ENCODE peak calls at places on chromosomes 11 and 22, in five cellular contexts. One of them, this sample, is unnamed.

GRCh38 chr11:17921620-17922473 is 91.0 kb downstream of the SERGEF start:
- DNase-seq in HepG2: no peak
- DNase-seq in K562: peak; percentile 8
- DNase-seq in HCT116: no peak
- DNase-seq in GM12878: no peak
- DNase-seq in this sample: no peak

GRCh38 chr11:38524945-38525344 is 1926.9 kb upstream of the RAG2 start:
- DNase-seq in K562: no peak
- DNase-seq in HCT116: no peak
- DNase-seq in HepG2: no peak
- DNase-seq in GM12878: no peak
- DNase-seq in this sample: no peak

GRCh38 chr11:124669193-124669592 is 4.3 kb downstream of the SIAE start:
- DNase-seq in HepG2: peak; percentile 33
- DNase-seq in HCT116: peak; percentile 28
- DNase-seq in GM12878: no peak
- DNase-seq in K562: peak; percentile 70
- DNase-seq in this sample: no peak

GRCh38 chr11:76293189-76293631 is 86.9 kb upstream of the WNT11 start:
- DNase-seq in GM12878: peak; percentile 71
- DNase-seq in HepG2: no peak
- DNase-seq in K562: no peak
- DNase-seq in HCT116: no peak
- DNase-seq in this sample: no peak

GRCh38 chr11:66324626-66325025 is 7.8 kb upstream of the CD248 start:
- DNase-seq in GM12878: no peak
- DNase-seq in HCT116: no peak
- DNase-seq in K562: no peak
- DNase-seq in HepG2: no peak
- DNase-seq in this sample: no peak

GRCh38 chr11:124612045-124612444 is 817 bp downstream of the PANX3 start:
- DNase-seq in HepG2: no peak
- DNase-seq in GM12878: no peak
- DNase-seq in HCT116: no peak
- DNase-seq in K562: no peak
- DNase-seq in this sample: no peak

GRCh38 chr11:29333993-29334780 is 682.6 kb downstream of the KCNA4 start:
- DNase-seq in K562: no peak
- DNase-seq in HepG2: peak; percentile 32
- DNase-seq in HCT116: peak; percentile 29
- DNase-seq in GM12878: peak; percentile 31
- DNase-seq in this sample: no peak

GRCh38 chr22:40597541-40598453 is 38.7 kb downstream of the MRTFA start:
- DNase-seq in K562: no peak
- DNase-seq in HCT116: no peak
- DNase-seq in GM12878: no peak
- DNase-seq in HepG2: no peak
- DNase-seq in this sample: no peak

GRCh38 chr22:45239378-45240136 is 1.1 kb downstream of the KIAA0930 start:
- DNase-seq in K562: no peak
- DNase-seq in HepG2: no peak
- DNase-seq in GM12878: no peak
- DNase-seq in HCT116: no peak
- DNase-seq in this sample: no peak

GRCh38 chr11:122137081-122137793 is 21.2 kb upstream of the BLID start:
- DNase-seq in HCT116: peak; percentile 79
- DNase-seq in K562: no peak
- DNase-seq in GM12878: no peak
- DNase-seq in HepG2: no peak
- DNase-seq in this sample: no peak

GRCh38 chr11:68505596-68505995 is 45.0 kb downstream of the PPP6R3 start:
- DNase-seq in GM12878: no peak
- DNase-seq in HepG2: no peak
- DNase-seq in HCT116: no peak
- DNase-seq in K562: no peak
- DNase-seq in this sample: no peak

GRCh38 chr11:76672431-76673163 is 2.0 kb upstream of the LRRC32 start:
- DNase-seq in HepG2: no peak
- DNase-seq in GM12878: peak; percentile 84
- DNase-seq in K562: no peak
- DNase-seq in HCT116: no peak
- DNase-seq in this sample: no peak

GRCh38 chr11:134216816-134217215 is 7.0 kb downstream of the NCAPD3 start:
- DNase-seq in GM12878: no peak
- DNase-seq in HCT116: no peak
- DNase-seq in K562: no peak
- DNase-seq in HepG2: no peak
- DNase-seq in this sample: no peak

GRCh38 chr22:47997052-47997568 is 1234.7 kb downstream of the TBC1D22A start:
- DNase-seq in K562: no peak
- DNase-seq in HepG2: no peak
- DNase-seq in HCT116: no peak
- DNase-seq in GM12878: no peak
- DNase-seq in this sample: no peak

GRCh38 chr11:47161134-47161854 is 15.4 kb downstream of the ARFGAP2 start:
- DNase-seq in K562: peak; percentile 87
- DNase-seq in HepG2: peak; percentile 63
- DNase-seq in HCT116: no peak
- DNase-seq in GM12878: no peak
- DNase-seq in this sample: no peak

GRCh38 chr11:107898270-107898669 is 30.0 kb upstream of the RAB39A start:
- DNase-seq in HepG2: peak; percentile 20
- DNase-seq in HCT116: peak; percentile 36
- DNase-seq in K562: peak; percentile 32
- DNase-seq in GM12878: peak; percentile 24
- DNase-seq in this sample: no peak

GRCh38 chr11:115558635-115559034 is 54.4 kb upstream of the CADM1 start:
- DNase-seq in HepG2: no peak
- DNase-seq in GM12878: no peak
- DNase-seq in HCT116: no peak
- DNase-seq in K562: no peak
- DNase-seq in this sample: no peak

GRCh38 chr11:74493816-74494630 is 499 bp upstream of the LIPT2 start:
- DNase-seq in HepG2: no peak
- DNase-seq in K562: no peak
- DNase-seq in HCT116: peak; percentile 22
- DNase-seq in GM12878: peak; percentile 2
- DNase-seq in this sample: no peak

GRCh38 chr11:13277719-13278619 is at the start of gene BMAL1:
- DNase-seq in K562: no peak
- DNase-seq in HepG2: no peak
- DNase-seq in GM12878: no peak
- DNase-seq in HCT116: no peak
- DNase-seq in this sample: peak; percentile 75

GRCh38 chr22:47219789-47220188 is 457.3 kb downstream of the TBC1D22A start:
- DNase-seq in K562: no peak
- DNase-seq in GM12878: no peak
- DNase-seq in HepG2: no peak
- DNase-seq in HCT116: no peak
- DNase-seq in this sample: peak; percentile 1

GRCh38 chr11:9574556-9574805 is 1.0 kb downstream of the WEE1 start:
- DNase-seq in HCT116: no peak
- DNase-seq in K562: no peak
- DNase-seq in GM12878: no peak
- DNase-seq in HepG2: no peak
- DNase-seq in this sample: no peak

GRCh38 chr11:119684361-119685072 is 44.5 kb downstream of the NECTIN1 start:
- DNase-seq in K562: peak; percentile 28
- DNase-seq in GM12878: no peak
- DNase-seq in HepG2: peak; percentile 46
- DNase-seq in HCT116: no peak
- DNase-seq in this sample: no peak

GRCh38 chr11:83249972-83250593 is 36.1 kb downstream of the CCDC90B start:
- DNase-seq in HCT116: peak; percentile 21
- DNase-seq in K562: peak; percentile 52
- DNase-seq in HepG2: peak; percentile 24
- DNase-seq in GM12878: no peak
- DNase-seq in this sample: no peak

GRCh38 chr22:38706101-38706884 is 549 bp downstream of the GTPBP1 start:
- DNase-seq in K562: no peak
- DNase-seq in GM12878: no peak
- DNase-seq in HCT116: no peak
- DNase-seq in HepG2: no peak
- DNase-seq in this sample: peak; percentile 57

GRCh38 chr11:79902493-79902892 is 461.7 kb upstream of the TENM4 start:
- DNase-seq in HCT116: no peak
- DNase-seq in K562: no peak
- DNase-seq in GM12878: no peak
- DNase-seq in HepG2: no peak
- DNase-seq in this sample: no peak

GRCh38 chr22:36577019-36577418 is 48.1 kb upstream of the EIF3D start:
- DNase-seq in GM12878: no peak
- DNase-seq in HCT116: peak; percentile 7
- DNase-seq in K562: no peak
- DNase-seq in HepG2: peak; percentile 3
- DNase-seq in this sample: no peak

GRCh38 chr22:17152340-17152739 is 6.7 kb downstream of the HDHD5 start:
- DNase-seq in HCT116: no peak
- DNase-seq in HepG2: no peak
- DNase-seq in K562: no peak
- DNase-seq in GM12878: no peak
- DNase-seq in this sample: no peak

GRCh38 chr11:31790649-31791048 is 20.5 kb downstream of the PAX6 start:
- DNase-seq in GM12878: no peak
- DNase-seq in HepG2: no peak
- DNase-seq in K562: no peak
- DNase-seq in HCT116: no peak
- DNase-seq in this sample: no peak

GRCh38 chr11:60348116-60348515 is 21.1 kb downstream of the MS4A6E start:
- DNase-seq in HCT116: no peak
- DNase-seq in GM12878: no peak
- DNase-seq in HepG2: no peak
- DNase-seq in K562: no peak
- DNase-seq in this sample: no peak

GRCh38 chr11:67429038-67429668 is 859 bp downstream of the RPS6KB2 start:
- DNase-seq in K562: no peak
- DNase-seq in HCT116: no peak
- DNase-seq in GM12878: no peak
- DNase-seq in HepG2: no peak
- DNase-seq in this sample: no peak

GRCh38 chr11:34996958-34997357 is 80.5 kb downstream of the PDHX start:
- DNase-seq in GM12878: no peak
- DNase-seq in HepG2: no peak
- DNase-seq in HCT116: no peak
- DNase-seq in K562: no peak
- DNase-seq in this sample: no peak

GRCh38 chr11:34994859-34995258 is 78.4 kb downstream of the PDHX start:
- DNase-seq in GM12878: no peak
- DNase-seq in HepG2: no peak
- DNase-seq in HCT116: no peak
- DNase-seq in K562: no peak
- DNase-seq in this sample: no peak

GRCh38 chr11:35003658-35004057 is 87.2 kb downstream of the PDHX start:
- DNase-seq in GM12878: no peak
- DNase-seq in HepG2: no peak
- DNase-seq in K562: no peak
- DNase-seq in HCT116: no peak
- DNase-seq in this sample: no peak

GRCh38 chr11:34997872-34998548 is 81.6 kb downstream of the PDHX start:
- DNase-seq in K562: no peak
- DNase-seq in GM12878: no peak
- DNase-seq in HepG2: no peak
- DNase-seq in HCT116: no peak
- DNase-seq in this sample: no peak

GRCh38 chr11:34999453-34999852 is 83.0 kb downstream of the PDHX start:
- DNase-seq in HepG2: no peak
- DNase-seq in GM12878: no peak
- DNase-seq in HCT116: no peak
- DNase-seq in K562: no peak
- DNase-seq in this sample: no peak
- TF ChIP-seq ATF3 in HepG2: no peak
- TF ChIP-seq ATF3 in GM12878: no peak
- TF ChIP-seq ATF3 in HCT116: no peak
- TF ChIP-seq ATF3 in K562: no peak
- TF ChIP-seq ATF3 in this sample: no peak

DNA sequence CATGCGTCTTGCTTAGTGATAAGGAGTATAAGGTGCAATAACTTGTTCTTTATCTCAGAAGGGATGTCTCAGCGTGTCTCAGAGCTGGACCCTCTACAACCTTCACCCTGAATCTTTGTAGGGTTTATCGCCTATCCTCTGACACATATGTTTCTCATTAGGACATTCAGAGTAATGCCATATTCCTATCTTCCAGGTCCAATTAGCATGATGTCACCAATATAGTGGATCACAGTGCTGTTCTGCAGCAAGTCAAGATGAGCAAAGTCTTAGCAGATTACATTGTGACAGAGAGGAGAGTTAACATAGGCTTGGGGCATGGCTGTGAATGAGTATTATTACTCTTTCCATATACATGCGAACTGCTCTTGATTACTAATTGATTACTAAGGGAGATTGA is 110.3 kb upstream of the CLPB start:
- DNase-seq in K562: no peak
- DNase-seq in GM12878: no peak
- DNase-seq in HCT116: no peak
- DNase-seq in HepG2: no peak
- DNase-seq in this sample: no peak
- H3K27me3 ChIP-seq in K562: peaks cover 18% of the 10 kb centered on the region
- H3K27me3 ChIP-seq in GM12878: peaks cover 3% of the 10 kb centered on the region
- H3K27me3 ChIP-seq in HCT116: peaks cover 21% of the 10 kb centered on the region
- H3K27me3 ChIP-seq in HepG2: peaks cover 28% of the 10 kb centered on the region
- H3K27me3 ChIP-seq in this sample: no peaks in the 10 kb centered on the region

DNA sequence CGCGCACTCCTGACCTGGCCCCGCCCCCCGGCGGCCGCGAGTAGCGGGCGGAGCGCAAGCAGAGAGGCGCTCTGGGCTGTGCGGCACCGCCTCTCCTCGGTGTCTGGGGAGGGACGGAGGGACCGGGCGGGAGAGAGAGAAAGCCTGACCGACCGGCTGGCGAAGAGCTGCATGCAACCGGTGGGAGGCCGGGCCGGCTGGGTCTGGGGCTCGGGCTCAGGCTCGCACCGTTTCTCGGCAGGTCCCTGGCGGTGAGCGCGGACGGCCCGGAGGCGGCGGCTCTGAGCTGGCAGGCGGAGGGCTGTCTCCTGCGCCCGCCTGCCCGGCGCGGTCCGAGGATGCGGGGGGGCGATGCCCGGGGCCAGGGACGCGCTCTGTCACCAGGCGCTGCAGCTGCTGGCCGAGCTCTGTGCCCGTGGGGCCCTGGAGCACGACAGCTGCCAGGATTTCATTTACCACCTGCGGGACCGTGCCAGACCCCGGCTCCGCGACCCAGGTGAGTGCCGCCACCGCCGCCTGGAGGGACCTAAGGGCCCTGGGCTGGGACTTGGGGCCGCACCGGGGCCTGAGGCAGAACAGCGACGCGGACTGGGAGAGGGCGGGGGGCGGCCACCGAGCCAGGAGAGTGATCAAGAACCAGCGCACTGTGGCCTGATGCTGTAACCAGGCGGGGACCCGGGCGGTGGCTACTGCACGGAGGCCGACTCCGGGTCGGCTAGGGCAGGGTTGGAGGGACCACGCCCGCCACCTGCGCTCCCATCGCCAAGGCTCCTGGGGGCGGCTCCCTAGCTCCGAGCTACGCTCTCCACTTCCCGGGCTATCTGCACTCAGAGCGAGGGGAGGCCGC is at the start of gene SYT9:
- DNase-seq in HepG2: no peak
- DNase-seq in HCT116: no peak
- DNase-seq in GM12878: no peak
- DNase-seq in K562: peak; percentile 22
- DNase-seq in this sample: peak; percentile 43
- TF ChIP-seq YY1 in HepG2: no peak
- TF ChIP-seq YY1 in HCT116: no peak
- TF ChIP-seq YY1 in GM12878: no peak
- TF ChIP-seq YY1 in K562: no peak
- TF ChIP-seq YY1 in this sample: no peak

GRCh38 chr11:19918302-19919049 is 205.8 kb downstream of the NAV2 start:
- DNase-seq in K562: no peak
- DNase-seq in GM12878: no peak
- DNase-seq in HCT116: no peak
- DNase-seq in HepG2: no peak
- DNase-seq in this sample: no peak
- TF ChIP-seq ATF3 in K562: no peak
- TF ChIP-seq ATF3 in GM12878: no peak
- TF ChIP-seq ATF3 in HCT116: no peak
- TF ChIP-seq ATF3 in HepG2: no peak
- TF ChIP-seq ATF3 in this sample: no peak

This sample was measured in H1.